ENCODE peak calls at places on chromosomes 7 and 10, in six cellular contexts. U is HCT116, B is H1, Q is GM12878, G is HepG2, V is K562. T is an unnamed sample. For H3K4me1, the result is how much of the 10 kb centered on the place peaks cover.

GRCh38 chr10:104589871-104590270 is 51.2 kb upstream of the SORCS3 start:
- DNase-seq in U (peak), B (no peak), Q (no peak), G (no peak), V (no peak), T (peak)

GRCh38 chr7:108358553-108358952 is 97.7 kb downstream of the NRCAM start:
- DNase-seq in U (no peak), B (peak), Q (no peak), G (peak), V (no peak), T (peak)

GRCh38 chr10:121437596-121437995 is 160.6 kb downstream of the FGFR2 start:
- DNase-seq in U (no peak), B (no peak), Q (no peak), G (no peak), V (no peak), T (no peak)

GRCh38 chr10:104353325-104354048 is at the start of gene CFAP58:
- DNase-seq in U (peak), B (peak), Q (peak), G (peak), V (peak), T (peak)

GRCh38 chr7:11489280-11489679 is 342.7 kb downstream of the THSD7A start:
- DNase-seq in U (no peak), B (peak), Q (no peak), G (no peak), V (no peak), T (peak)

GRCh38 chr7:142088022-142088714 is 23.4 kb upstream of the MGAM2 start:
- DNase-seq in U (no peak), B (no peak), Q (no peak), G (no peak), V (no peak), T (no peak)

GRCh38 chr7:75642810-75643486 is 95.8 kb downstream of the HIP1 start:
- DNase-seq in U (peak), B (no peak), Q (peak), G (peak), V (peak), T (no peak)

GRCh38 chr10:88979153-88979562 is 11.4 kb upstream of the FAS start:
- DNase-seq in U (no peak), B (no peak), Q (no peak), G (no peak), V (no peak), T (no peak)

GRCh38 chr7:14233026-14233897 is 243.8 kb upstream of the ETV1 start:
- DNase-seq in U (no peak), B (no peak), Q (no peak), G (no peak), V (no peak), T (no peak)

GRCh38 chr7:94375713-94376112 is 19.0 kb upstream of the COL1A2 start:
- DNase-seq in U (no peak), B (no peak), Q (no peak), G (no peak), V (no peak), T (no peak)

GRCh38 chr7:30752979-30753378 is 1.0 kb downstream of the INMT start:
- DNase-seq in U (no peak), B (no peak), Q (no peak), G (no peak), V (no peak), T (no peak)

GRCh38 chr7:74526780-74527179 is 73.1 kb downstream of the GTF2IRD1 start:
- DNase-seq in U (no peak), B (no peak), Q (no peak), G (no peak), V (no peak), T (no peak)

GRCh38 chr10:129853236-129853946 is 110.7 kb downstream of the EBF3 start:
- DNase-seq in U (no peak), B (no peak), Q (no peak), G (peak), V (no peak), T (no peak)

GRCh38 chr7:100655908-100656674 is at the start of gene ACTL6B:
- DNase-seq in U (no peak), B (no peak), Q (no peak), G (no peak), V (peak), T (no peak)

GRCh38 chr10:102691701-102692100 is 22.5 kb downstream of the ARL3 start:
- DNase-seq in U (no peak), B (no peak), Q (no peak), G (no peak), V (no peak), T (no peak)

GRCh38 chr7:26467104-26467503 is 175.4 kb downstream of the SNX10 start:
- DNase-seq in U (no peak), B (no peak), Q (no peak), G (no peak), V (no peak), T (no peak)

GRCh38 chr10:83983578-83984255 is 155.6 kb upstream of the GHITM start:
- DNase-seq in U (peak), B (no peak), Q (no peak), G (peak), V (peak), T (no peak)

GRCh38 chr7:95180-95862 is 97.0 kb upstream of the FAM20C start:
- DNase-seq in U (no peak), B (no peak), Q (no peak), G (no peak), V (no peak), T (no peak)

GRCh38 chr10:75210193-75211006 is at the start of gene VDAC2:
- DNase-seq in U (peak), B (no peak), Q (peak), G (peak), V (peak), T (no peak)

GRCh38 chr10:75209325-75210192 is 1.0 kb upstream of the VDAC2 start:
- DNase-seq in U (no peak), B (no peak), Q (peak), G (no peak), V (peak), T (no peak)

GRCh38 chr10:75207079-75207867 is 3.3 kb upstream of the VDAC2 start:
- DNase-seq in U (no peak), B (no peak), Q (no peak), G (no peak), V (no peak), T (no peak)

GRCh38 chr10:75207868-75208167 is 2.8 kb upstream of the VDAC2 start:
- DNase-seq in U (no peak), B (no peak), Q (no peak), G (peak), V (no peak), T (no peak)

DNA sequence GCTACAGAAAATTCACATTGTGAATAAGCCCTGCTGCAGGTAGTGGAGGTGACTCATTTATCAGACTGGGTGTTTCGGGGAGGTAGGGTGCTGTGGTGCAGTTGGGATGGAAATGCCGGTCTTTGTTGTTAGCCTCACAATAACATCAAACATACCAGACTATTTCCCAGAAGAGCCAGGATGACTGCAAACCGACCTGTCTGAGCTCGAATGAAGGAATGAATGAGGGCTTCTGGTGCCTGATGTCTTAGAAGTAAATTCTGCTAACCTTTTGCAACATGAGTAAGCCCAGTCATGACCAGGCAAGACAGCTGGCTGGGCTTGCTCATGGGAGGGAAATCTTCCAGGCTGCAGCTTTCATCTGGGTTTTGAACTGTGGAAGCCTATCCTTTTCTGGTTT is 2.4 kb upstream of the VDAC2 start:
- DNase-seq in U (no peak), B (no peak), Q (no peak), G (no peak), V (no peak), T (no peak)
- TF ChIP-seq ZNF274 in U (no peak), B (no peak), Q (no peak), G (no peak), V (no peak), T (no peak)

DNA sequence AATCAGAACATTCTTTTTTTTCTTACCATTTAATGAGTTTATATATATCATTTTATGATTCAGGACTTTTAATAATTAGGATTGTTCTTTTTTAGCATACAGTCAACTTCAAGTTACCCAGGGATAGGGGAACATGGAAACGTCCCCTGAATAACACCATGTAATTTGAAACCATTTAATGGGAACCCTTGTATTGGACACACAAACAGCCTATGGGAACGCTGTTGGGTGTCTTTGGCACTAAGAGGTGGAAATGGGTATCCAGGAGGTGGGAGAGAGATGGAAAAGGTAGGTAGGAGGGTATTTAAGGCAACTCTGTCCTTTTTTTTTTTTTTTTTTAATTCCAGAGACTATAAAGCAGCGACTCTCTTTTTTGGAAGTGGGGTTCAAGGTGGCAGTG is 2.6 kb downstream of the LUC7L2 start:
- DNase-seq in U (no peak), B (no peak), Q (no peak), G (no peak), V (no peak), T (no peak)
- H3K4me1 ChIP-seq in U (under half), B (under half), Q (under half), G (under half), V (under half), T (under half)

GRCh38 chr7:77217474-77218185 is 18.0 kb upstream of the FGL2 start:
- DNase-seq in U (no peak), B (no peak), Q (no peak), G (no peak), V (no peak), T (no peak)

GRCh38 chr7:77222065-77222464 is 22.4 kb upstream of the FGL2 start:
- DNase-seq in U (no peak), B (no peak), Q (no peak), G (no peak), V (no peak), T (no peak)

DNA sequence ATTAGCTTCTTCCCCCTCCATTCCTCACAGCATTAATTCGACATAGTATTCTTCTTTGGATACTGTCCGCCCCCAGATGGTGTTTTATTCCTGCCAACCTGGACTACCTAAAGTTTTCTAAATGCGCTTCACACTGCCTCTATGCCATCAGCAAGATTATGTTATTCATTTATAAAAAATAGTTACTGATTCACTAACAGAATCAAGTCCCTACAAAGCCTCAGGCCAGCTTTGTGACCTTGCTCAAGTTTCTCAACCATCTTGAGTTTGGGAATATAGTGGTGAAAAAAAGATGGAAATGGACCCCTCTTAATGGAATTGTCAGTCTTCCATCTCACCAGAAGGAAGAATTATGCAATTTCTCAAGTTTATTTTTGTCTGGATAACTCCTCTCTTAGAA is 16.6 kb upstream of the FGL2 start:
- DNase-seq in U (no peak), B (no peak), Q (no peak), G (no peak), V (no peak), T (no peak)
- H3K4me3 ChIP-seq in U (no peak), B (no peak), Q (no peak), G (no peak), V (no peak), T (no peak)

DNA sequence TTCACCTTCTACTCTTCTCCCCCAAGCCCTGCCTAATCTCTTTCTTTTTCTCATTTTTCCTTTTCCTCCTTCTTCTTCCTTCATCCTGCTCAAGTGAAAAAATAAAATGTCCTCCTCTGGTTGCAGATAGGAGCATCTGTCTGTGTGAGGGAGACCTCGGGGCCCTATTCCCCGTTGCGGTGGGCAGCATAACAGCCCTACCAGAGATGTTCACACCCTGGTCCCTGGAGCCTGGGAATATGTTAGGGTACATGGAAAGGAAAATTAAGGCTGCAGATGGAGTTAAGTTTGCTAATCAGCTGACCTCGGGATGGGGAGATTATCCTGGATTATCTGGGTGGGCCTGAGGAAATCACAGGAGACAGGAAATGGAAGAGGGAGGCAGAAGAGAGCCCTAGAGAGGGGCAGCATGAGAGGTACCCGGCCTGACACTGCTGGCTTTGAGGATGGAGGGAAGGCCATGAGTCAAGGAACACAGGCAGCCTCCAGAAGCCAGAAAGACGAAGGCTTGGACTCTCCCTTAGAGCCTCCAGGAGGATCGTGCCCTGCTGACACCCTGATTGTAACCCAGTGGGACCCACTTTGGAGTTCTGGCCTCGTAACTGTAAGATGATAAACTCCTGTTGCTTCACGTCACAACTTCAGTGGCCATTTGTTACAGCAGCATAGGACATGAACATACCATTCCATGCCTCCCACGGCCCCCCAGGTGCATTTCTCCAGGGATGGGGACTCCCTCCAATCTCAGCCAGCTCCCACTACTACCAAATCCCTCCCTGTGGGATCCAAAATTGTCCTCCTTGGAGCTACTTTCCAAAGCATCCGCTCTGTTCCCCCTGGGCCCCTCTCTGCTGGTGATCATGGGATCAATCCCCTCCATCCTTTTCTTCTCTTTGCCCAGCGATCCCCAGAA is 39.0 kb upstream of the ZMIZ1 start:
- DNase-seq in U (no peak), B (no peak), Q (no peak), G (no peak), V (no peak), T (no peak)
- TF ChIP-seq ZNF274 in U (no peak), B (no peak), Q (no peak), G (no peak), V (no peak), T (no peak)

DNA sequence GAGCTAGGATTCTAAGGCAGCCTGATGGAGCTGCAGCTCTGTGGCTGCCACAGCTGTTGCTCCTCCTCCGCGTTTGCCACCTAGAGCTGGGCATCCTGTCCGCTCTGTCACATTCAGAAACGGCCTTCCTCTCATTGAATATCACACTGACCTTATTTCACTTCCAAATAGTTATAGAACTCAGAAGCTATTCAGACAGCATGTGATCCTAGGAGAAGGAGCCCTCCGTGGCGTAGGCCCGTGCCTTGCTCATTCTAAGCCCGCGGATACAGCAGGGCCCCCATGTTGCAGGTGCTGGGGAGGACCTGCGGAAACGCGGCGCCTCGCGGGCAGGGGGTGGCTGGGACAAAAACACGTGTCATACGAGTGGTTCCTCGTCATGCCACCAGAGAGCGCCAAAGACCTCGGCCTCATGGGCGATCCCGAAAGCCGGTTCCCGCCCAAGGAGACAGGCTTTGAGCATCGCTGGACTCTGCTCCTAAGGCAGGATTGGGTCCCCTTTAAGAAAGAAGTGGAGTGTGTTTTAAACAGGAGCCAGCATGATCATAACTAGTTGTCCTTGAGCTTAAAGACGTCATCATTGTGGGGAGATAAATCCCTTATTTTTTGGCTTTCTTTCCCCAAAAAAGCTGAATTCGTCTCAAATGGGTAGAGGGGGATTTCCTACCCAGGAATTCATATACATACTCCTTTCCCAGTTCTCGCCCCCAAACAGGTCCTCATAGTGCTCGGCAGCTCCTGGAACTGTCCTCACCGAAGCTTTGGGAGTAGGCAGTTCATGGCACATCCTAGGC is 17.9 kb upstream of the FIGNL1 start:
- DNase-seq in U (peak), B (peak), Q (no peak), G (peak), V (peak), T (peak)
- H3K4me1 ChIP-seq in U (under half), B (under half), Q (under half), G (under half), V (under half), T (under half)

GRCh38 chr7:130735273-130735716 is 1.3 kb upstream of the KLF14 start:
- DNase-seq in U (no peak), B (no peak), Q (no peak), G (no peak), V (no peak), T (no peak)

GRCh38 chr7:130733866-130734524 is at the start of gene KLF14:
- DNase-seq in U (peak), B (no peak), Q (no peak), G (no peak), V (peak), T (no peak)

GRCh38 chr7:130736298-130736900 is 2.4 kb upstream of the KLF14 start:
- DNase-seq in U (no peak), B (no peak), Q (no peak), G (no peak), V (no peak), T (no peak)

GRCh38 chr7:130734525-130735272 is 692 bp upstream of the KLF14 start:
- DNase-seq in U (no peak), B (no peak), Q (no peak), G (no peak), V (no peak), T (no peak)

DNA sequence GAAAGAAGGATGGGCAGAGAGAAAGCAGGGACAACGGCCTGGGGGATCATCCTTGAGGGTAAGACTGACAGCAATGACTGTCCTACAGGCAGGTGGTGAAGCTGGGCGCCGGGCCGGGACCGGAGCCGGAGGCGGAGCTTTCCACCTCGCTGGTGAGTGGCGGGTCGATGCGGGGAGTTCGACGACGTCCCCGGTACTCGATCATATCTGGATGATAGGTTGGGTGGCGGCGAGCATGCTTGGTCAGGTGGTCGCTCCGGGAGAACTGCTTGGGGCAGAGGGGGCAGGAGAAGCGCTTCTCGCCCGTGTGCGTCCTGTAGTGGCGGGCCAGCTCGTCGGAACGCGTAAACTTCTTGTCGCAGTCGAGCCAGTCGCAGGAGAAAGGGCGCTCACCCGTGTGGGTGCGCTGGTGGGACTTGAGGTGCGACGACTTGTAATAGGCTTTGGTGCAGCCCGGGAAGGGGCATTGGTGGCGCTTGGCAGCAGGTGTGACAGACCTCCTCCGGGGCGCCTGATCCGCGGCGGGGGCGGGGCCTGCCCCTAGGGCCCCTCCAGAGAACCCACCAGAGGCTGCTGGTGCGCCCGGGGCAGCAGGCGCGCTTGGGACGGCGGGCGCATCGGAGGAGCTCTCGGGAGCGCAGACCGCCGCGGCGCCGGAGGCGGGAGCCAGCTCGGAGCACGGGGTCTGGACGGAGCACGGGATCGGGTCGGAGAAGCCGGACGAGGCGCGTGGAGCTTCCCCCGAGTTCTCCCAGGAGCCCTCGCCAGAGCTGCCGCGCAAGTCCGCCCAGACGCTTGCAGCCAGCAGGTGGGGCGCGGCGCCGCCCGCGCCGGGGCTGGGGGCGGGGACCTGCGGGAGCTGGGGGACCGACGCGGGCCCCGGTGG is 784 bp downstream of the KLF14 start:
- DNase-seq in U (peak), B (no peak), Q (no peak), G (no peak), V (peak), T (no peak)
- H3K4me3 ChIP-seq in U (peak), B (peak), Q (no peak), G (peak), V (peak), T (peak)

GRCh38 chr10:73591935-73592699 is 975 bp upstream of the USP54 start:
- DNase-seq in U (peak), B (peak), Q (peak), G (peak), V (peak), T (peak)

GRCh38 chr10:73593110-73593509 is 2.0 kb upstream of the USP54 start:
- DNase-seq in U (no peak), B (no peak), Q (no peak), G (no peak), V (no peak), T (no peak)

GRCh38 chr10:73589538-73590126 is 1.5 kb downstream of the USP54 start:
- DNase-seq in U (no peak), B (no peak), Q (no peak), G (no peak), V (no peak), T (no peak)

GRCh38 chr10:73590881-73591577 is at the start of gene USP54:
- DNase-seq in U (peak), B (peak), Q (no peak), G (peak), V (peak), T (peak)

DNA sequence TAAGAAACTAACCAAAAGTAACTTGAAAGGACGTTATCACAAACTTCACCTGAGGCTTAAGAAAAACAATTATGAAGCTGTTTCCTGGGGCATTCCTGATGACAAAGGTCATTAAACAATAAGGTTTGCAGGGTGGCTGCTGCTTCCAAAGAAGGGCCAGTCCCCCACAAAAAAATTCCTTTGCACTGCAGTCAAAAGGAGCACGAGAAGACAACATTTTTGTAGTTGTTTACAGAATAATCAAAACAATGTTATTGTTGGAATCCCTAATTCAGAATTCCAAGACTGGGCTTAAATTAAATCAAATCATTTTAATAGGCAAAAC is 398 bp upstream of the USP54 start:
- DNase-seq in U (no peak), B (peak), Q (no peak), G (peak), V (peak), T (no peak)
- TF ChIP-seq ZNF274 in U (no peak), B (no peak), Q (no peak), G (no peak), V (no peak), T (no peak)